ENCODE peak calls at places on chromosomes 13 and 19, in ten cellular contexts. One of them, this sample, is unnamed.

GRCh38 chr13:102236341-102236740 is 165.5 kb downstream of the FGF14 start:
- DNase-seq in RWPE1: no peak
- DNase-seq in HCT116: no peak
- DNase-seq in coronary artery: no peak
- DNase-seq in AG09319: no peak
- DNase-seq in type B pancreatic cell: no peak
- DNase-seq in CD8-positive, alpha-beta T cell: no peak
- DNase-seq in GM13976: no peak
- DNase-seq in heart right ventricle: no peak
- DNase-seq in Calu3: no peak
- DNase-seq in this sample: no peak

GRCh38 chr13:99958402-99959126 is 13.0 kb downstream of the ZIC5 start:
- DNase-seq in AG09319: no peak
- DNase-seq in type B pancreatic cell: no peak
- DNase-seq in GM13976: no peak
- DNase-seq in CD8-positive, alpha-beta T cell: no peak
- DNase-seq in Calu3: no peak
- DNase-seq in coronary artery: peak; percentile 26
- DNase-seq in heart right ventricle: no peak
- DNase-seq in RWPE1: no peak
- DNase-seq in HCT116: no peak
- DNase-seq in this sample: peak; percentile 11

GRCh38 chr19:19343762-19344161 is 23.1 kb downstream of the MAU2 start:
- DNase-seq in Calu3: no peak
- DNase-seq in coronary artery: no peak
- DNase-seq in RWPE1: no peak
- DNase-seq in CD8-positive, alpha-beta T cell: no peak
- DNase-seq in type B pancreatic cell: no peak
- DNase-seq in GM13976: no peak
- DNase-seq in HCT116: no peak
- DNase-seq in AG09319: no peak
- DNase-seq in heart right ventricle: no peak
- DNase-seq in this sample: no peak

GRCh38 chr19:18388328-18389094 is 2.6 kb downstream of the GDF15 start:
- DNase-seq in heart right ventricle: peak; percentile 88
- DNase-seq in HCT116: no peak
- DNase-seq in RWPE1: peak; percentile 74
- DNase-seq in AG09319: no peak
- DNase-seq in type B pancreatic cell: peak; percentile 89
- DNase-seq in coronary artery: peak; percentile 86
- DNase-seq in GM13976: peak; percentile 95
- DNase-seq in Calu3: peak; percentile 61
- DNase-seq in CD8-positive, alpha-beta T cell: peak; percentile 76
- DNase-seq in this sample: peak; percentile 93

GRCh38 chr13:49314344-49314882 is 66.7 kb downstream of the CDADC1 start:
- DNase-seq in RWPE1: no peak
- DNase-seq in coronary artery: no peak
- DNase-seq in type B pancreatic cell: no peak
- DNase-seq in CD8-positive, alpha-beta T cell: no peak
- DNase-seq in AG09319: no peak
- DNase-seq in HCT116: peak; percentile 16
- DNase-seq in Calu3: no peak
- DNase-seq in heart right ventricle: no peak
- DNase-seq in GM13976: no peak
- DNase-seq in this sample: no peak

GRCh38 chr13:45138282-45138681 is 18.0 kb downstream of the GTF2F2 start:
- DNase-seq in AG09319: no peak
- DNase-seq in coronary artery: no peak
- DNase-seq in CD8-positive, alpha-beta T cell: no peak
- DNase-seq in RWPE1: no peak
- DNase-seq in HCT116: no peak
- DNase-seq in heart right ventricle: no peak
- DNase-seq in Calu3: no peak
- DNase-seq in GM13976: no peak
- DNase-seq in type B pancreatic cell: no peak
- DNase-seq in this sample: no peak

GRCh38 chr13:96771501-96772367 is 222.5 kb downstream of the OXGR1 start:
- DNase-seq in HCT116: no peak
- DNase-seq in Calu3: no peak
- DNase-seq in CD8-positive, alpha-beta T cell: no peak
- DNase-seq in GM13976: peak; percentile 16
- DNase-seq in type B pancreatic cell: no peak
- DNase-seq in RWPE1: no peak
- DNase-seq in coronary artery: no peak
- DNase-seq in AG09319: no peak
- DNase-seq in heart right ventricle: no peak
- DNase-seq in this sample: no peak

GRCh38 chr13:80363890-80364503 is 23.1 kb upstream of the SPRY2 start:
- DNase-seq in GM13976: no peak
- DNase-seq in AG09319: no peak
- DNase-seq in HCT116: no peak
- DNase-seq in CD8-positive, alpha-beta T cell: no peak
- DNase-seq in Calu3: no peak
- DNase-seq in coronary artery: no peak
- DNase-seq in RWPE1: peak; percentile 24
- DNase-seq in type B pancreatic cell: no peak
- DNase-seq in heart right ventricle: no peak
- DNase-seq in this sample: no peak

GRCh38 chr19:56567274-56568120 is at the start of gene ZNF470:
- DNase-seq in HCT116: no peak
- DNase-seq in RWPE1: peak; percentile 83
- DNase-seq in type B pancreatic cell: peak; percentile 92
- DNase-seq in Calu3: peak; percentile 75
- DNase-seq in heart right ventricle: peak; percentile 95
- DNase-seq in coronary artery: peak; percentile 96
- DNase-seq in AG09319: peak; percentile 67
- DNase-seq in GM13976: peak; percentile 96
- DNase-seq in CD8-positive, alpha-beta T cell: peak; percentile 92
- DNase-seq in this sample: peak; percentile 86

GRCh38 chr19:18317998-18318800 is 4.7 kb downstream of the LSM4 start:
- DNase-seq in Calu3: no peak
- DNase-seq in AG09319: no peak
- DNase-seq in HCT116: no peak
- DNase-seq in heart right ventricle: peak; percentile 30
- DNase-seq in type B pancreatic cell: no peak
- DNase-seq in CD8-positive, alpha-beta T cell: peak; percentile 65
- DNase-seq in coronary artery: no peak
- DNase-seq in RWPE1: no peak
- DNase-seq in GM13976: peak; percentile 17
- DNase-seq in this sample: peak; percentile 67

GRCh38 chr19:19051478-19052213 is 12.1 kb upstream of the SLC25A42 start:
- DNase-seq in AG09319: no peak
- DNase-seq in GM13976: no peak
- DNase-seq in type B pancreatic cell: no peak
- DNase-seq in coronary artery: no peak
- DNase-seq in Calu3: no peak
- DNase-seq in RWPE1: no peak
- DNase-seq in CD8-positive, alpha-beta T cell: no peak
- DNase-seq in HCT116: no peak
- DNase-seq in heart right ventricle: no peak
- DNase-seq in this sample: no peak

GRCh38 chr19:49389406-49389805 is 1.4 kb downstream of the KASH5 start:
- DNase-seq in Calu3: no peak
- DNase-seq in AG09319: no peak
- DNase-seq in CD8-positive, alpha-beta T cell: no peak
- DNase-seq in heart right ventricle: no peak
- DNase-seq in type B pancreatic cell: no peak
- DNase-seq in GM13976: no peak
- DNase-seq in HCT116: no peak
- DNase-seq in coronary artery: no peak
- DNase-seq in RWPE1: no peak
- DNase-seq in this sample: no peak

GRCh38 chr19:49391581-49392399 is 3.7 kb downstream of the KASH5 start:
- DNase-seq in CD8-positive, alpha-beta T cell: peak; percentile 82
- DNase-seq in coronary artery: no peak
- DNase-seq in type B pancreatic cell: no peak
- DNase-seq in HCT116: peak; percentile 60
- DNase-seq in GM13976: peak; percentile 86
- DNase-seq in Calu3: peak; percentile 87
- DNase-seq in RWPE1: peak; percentile 79
- DNase-seq in heart right ventricle: peak; percentile 80
- DNase-seq in AG09319: peak; percentile 37
- DNase-seq in this sample: peak; percentile 76

GRCh38 chr19:49393871-49394270 is 5.8 kb downstream of the KASH5 start:
- DNase-seq in HCT116: no peak
- DNase-seq in heart right ventricle: no peak
- DNase-seq in AG09319: no peak
- DNase-seq in GM13976: no peak
- DNase-seq in Calu3: no peak
- DNase-seq in RWPE1: no peak
- DNase-seq in coronary artery: no peak
- DNase-seq in CD8-positive, alpha-beta T cell: no peak
- DNase-seq in type B pancreatic cell: no peak
- DNase-seq in this sample: no peak

GRCh38 chr19:49390131-49390977 is 2.3 kb downstream of the KASH5 start:
- DNase-seq in GM13976: no peak
- DNase-seq in coronary artery: no peak
- DNase-seq in CD8-positive, alpha-beta T cell: no peak
- DNase-seq in RWPE1: no peak
- DNase-seq in heart right ventricle: no peak
- DNase-seq in type B pancreatic cell: no peak
- DNase-seq in HCT116: no peak
- DNase-seq in AG09319: no peak
- DNase-seq in Calu3: no peak
- DNase-seq in this sample: no peak

GRCh38 chr19:49390978-49391304 is 2.9 kb downstream of the KASH5 start:
- DNase-seq in AG09319: no peak
- DNase-seq in GM13976: no peak
- DNase-seq in HCT116: no peak
- DNase-seq in CD8-positive, alpha-beta T cell: no peak
- DNase-seq in Calu3: no peak
- DNase-seq in heart right ventricle: no peak
- DNase-seq in coronary artery: no peak
- DNase-seq in RWPE1: no peak
- DNase-seq in type B pancreatic cell: no peak
- DNase-seq in this sample: no peak
- TF ChIP-seq CTCF in AG09319: no peak
- TF ChIP-seq CTCF in GM13976: no peak
- TF ChIP-seq CTCF in HCT116: no peak
- TF ChIP-seq CTCF in CD8-positive, alpha-beta T cell: no peak
- TF ChIP-seq CTCF in Calu3: no peak
- TF ChIP-seq CTCF in heart right ventricle: no peak
- TF ChIP-seq CTCF in coronary artery: no peak
- TF ChIP-seq CTCF in RWPE1: no peak
- TF ChIP-seq CTCF in type B pancreatic cell: no peak
- TF ChIP-seq CTCF in this sample: no peak

GRCh38 chr13:48078251-48078656 is 16.6 kb downstream of the MED4 start:
- DNase-seq in AG09319: no peak
- DNase-seq in Calu3: peak; percentile 14
- DNase-seq in RWPE1: peak; percentile 27
- DNase-seq in CD8-positive, alpha-beta T cell: no peak
- DNase-seq in coronary artery: no peak
- DNase-seq in HCT116: peak; percentile 13
- DNase-seq in type B pancreatic cell: no peak
- DNase-seq in GM13976: peak; percentile 38
- DNase-seq in heart right ventricle: no peak
- DNase-seq in this sample: no peak
- TF ChIP-seq CTCF in AG09319: no peak
- TF ChIP-seq CTCF in Calu3: no peak
- TF ChIP-seq CTCF in RWPE1: no peak
- TF ChIP-seq CTCF in CD8-positive, alpha-beta T cell: no peak
- TF ChIP-seq CTCF in coronary artery: no peak
- TF ChIP-seq CTCF in HCT116: peak; percentile 35
- TF ChIP-seq CTCF in type B pancreatic cell: peak; percentile 16
- TF ChIP-seq CTCF in GM13976: no peak
- TF ChIP-seq CTCF in heart right ventricle: peak; percentile 13
- TF ChIP-seq CTCF in this sample: no peak

DNA sequence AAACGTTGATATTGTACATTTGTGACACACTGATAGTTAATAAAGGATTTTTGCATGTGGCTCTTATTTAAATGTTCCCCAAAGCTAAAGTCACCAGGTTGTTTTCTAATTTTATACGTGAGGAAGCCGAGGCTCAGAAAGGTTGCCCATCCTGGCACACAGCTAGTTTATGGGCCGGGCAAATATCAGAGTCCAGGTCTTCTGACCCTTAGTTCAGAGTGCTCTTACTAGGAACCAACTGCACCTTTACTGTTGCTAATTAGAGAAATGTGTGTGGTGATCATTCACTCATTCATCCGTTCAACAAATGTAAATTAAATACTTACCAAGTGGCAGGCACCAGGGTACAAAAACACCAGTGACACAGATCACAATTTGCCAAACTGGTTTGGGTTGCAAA is 46.3 kb upstream of the RGCC start:
- DNase-seq in GM13976: no peak
- DNase-seq in type B pancreatic cell: no peak
- DNase-seq in HCT116: no peak
- DNase-seq in AG09319: no peak
- DNase-seq in Calu3: no peak
- DNase-seq in RWPE1: no peak
- DNase-seq in heart right ventricle: no peak
- DNase-seq in coronary artery: no peak
- DNase-seq in CD8-positive, alpha-beta T cell: no peak
- DNase-seq in this sample: no peak
- TF ChIP-seq CTCF in GM13976: no peak
- TF ChIP-seq CTCF in type B pancreatic cell: no peak
- TF ChIP-seq CTCF in HCT116: no peak
- TF ChIP-seq CTCF in AG09319: no peak
- TF ChIP-seq CTCF in Calu3: no peak
- TF ChIP-seq CTCF in RWPE1: no peak
- TF ChIP-seq CTCF in heart right ventricle: no peak
- TF ChIP-seq CTCF in coronary artery: no peak
- TF ChIP-seq CTCF in CD8-positive, alpha-beta T cell: no peak
- TF ChIP-seq CTCF in this sample: no peak

GRCh38 chr19:3626473-3627350 is at the start of gene CACTIN:
- DNase-seq in heart right ventricle: peak; percentile 99
- DNase-seq in CD8-positive, alpha-beta T cell: peak; percentile 99
- DNase-seq in RWPE1: peak; percentile 100
- DNase-seq in coronary artery: peak; percentile 98
- DNase-seq in type B pancreatic cell: peak; percentile 95
- DNase-seq in AG09319: peak; percentile 94
- DNase-seq in HCT116: peak; percentile 96
- DNase-seq in Calu3: peak; percentile 97
- DNase-seq in GM13976: peak; percentile 100
- DNase-seq in this sample: peak; percentile 97
- TF ChIP-seq CTCF in heart right ventricle: no peak
- TF ChIP-seq CTCF in CD8-positive, alpha-beta T cell: no peak
- TF ChIP-seq CTCF in RWPE1: no peak
- TF ChIP-seq CTCF in coronary artery: no peak
- TF ChIP-seq CTCF in type B pancreatic cell: no peak
- TF ChIP-seq CTCF in AG09319: no peak
- TF ChIP-seq CTCF in HCT116: no peak
- TF ChIP-seq CTCF in Calu3: no peak
- TF ChIP-seq CTCF in GM13976: no peak
- TF ChIP-seq CTCF in this sample: no peak